ENCODE peak calls at places on chromosomes 6 and 20, in four cellular contexts. K is adrenal gland, N is A549, D is esophagus squamous epithelium. X is an unnamed sample.

GRCh38 chr6:15607603-15608002 is 55.2 kb downstream of the DTNBP1 start:
- DNase-seq in K (no peak), D (no peak), N (no peak), X (no peak)

GRCh38 chr6:4224082-4224978 is 89.0 kb upstream of the ECI2 start:
- DNase-seq in D (no peak), N (no peak), K (peak; percentile 67), X (no peak)

GRCh38 chr20:62802026-62802712 is 2.5 kb upstream of the OGFR start:
- DNase-seq in D (no peak), K (no peak), N (no peak), X (no peak)

GRCh38 chr6:15160812-15161211 is 85.1 kb upstream of the JARID2 start:
- DNase-seq in K (no peak), N (no peak), D (no peak), X (no peak)

GRCh38 chr20:62183426-62184142 is 756 bp downstream of the MTG2 start:
- DNase-seq in N (peak; percentile 25), D (no peak), K (no peak), X (no peak)

GRCh38 chr6:158408552-158409130 is 96.4 kb downstream of the TULP4 start:
- DNase-seq in N (no peak), D (no peak), K (peak; percentile 69), X (no peak)

GRCh38 chr20:5720696-5721095 is 29.5 kb upstream of the SHLD1 start:
- DNase-seq in N (no peak), K (no peak), D (no peak), X (no peak)

GRCh38 chr6:19180348-19181073 is 656.7 kb upstream of the ID4 start:
- DNase-seq in N (no peak), D (no peak), K (peak; percentile 49), X (no peak)

GRCh38 chr20:47318596-47319516 is 37.6 kb downstream of the ZMYND8 start:
- DNase-seq in N (peak; percentile 49), K (peak; percentile 96), D (no peak), X (no peak)

GRCh38 chr6:46894429-46894828 is 27.3 kb downstream of the ADGRF5 start:
- DNase-seq in K (no peak), D (no peak), N (no peak), X (no peak)

GRCh38 chr20:32564921-32565734 is 20.0 kb downstream of the NOL4L start:
- DNase-seq in D (no peak), N (no peak), K (peak; percentile 86), X (no peak)

GRCh38 chr6:157961116-157961515 is 20.5 kb upstream of the SYNJ2 start:
- DNase-seq in D (no peak), K (no peak), N (no peak), X (no peak)

GRCh38 chr20:32368930-32369329 is 10.8 kb downstream of the ASXL1 start:
- DNase-seq in N (no peak), D (no peak), K (no peak), X (no peak)

GRCh38 chr6:38079107-38079506 is 259.6 kb downstream of the ZFAND3 start:
- DNase-seq in D (no peak), K (no peak), N (no peak), X (no peak)

GRCh38 chr6:129046526-129046925 is 163.6 kb downstream of the LAMA2 start:
- DNase-seq in N (no peak), D (no peak), K (no peak), X (no peak)

GRCh38 chr6:3386374-3386857 is 70.4 kb downstream of the SLC22A23 start:
- DNase-seq in K (no peak), D (no peak), N (no peak), X (no peak)

GRCh38 chr6:26103141-26103769 is 16.0 kb downstream of the HFE start:
- DNase-seq in N (peak; percentile 16), D (no peak), K (no peak), X (no peak)

GRCh38 chr20:63219866-63220521 is 4.1 kb upstream of the YTHDF1 start:
- DNase-seq in N (no peak), K (no peak), D (no peak), X (no peak)

GRCh38 chr6:39166189-39166917 is 51.4 kb upstream of the SAYSD1 start:
- DNase-seq in D (no peak), N (peak; percentile 61), K (peak; percentile 81), X (no peak)

GRCh38 chr20:44738779-44739477 is 6.7 kb upstream of the KCNK15 start:
- DNase-seq in D (peak; percentile 23), N (peak; percentile 95), K (peak; percentile 89), X (no peak)

GRCh38 chr6:79543886-79544285 is 6.7 kb upstream of the LCA5 start:
- DNase-seq in N (no peak), D (no peak), K (no peak), X (no peak)

GRCh38 chr20:36925234-36925633 is 26.3 kb downstream of the SAMHD1 start:
- DNase-seq in K (no peak), N (no peak), D (no peak), X (no peak)

GRCh38 chr20:10131612-10132345 is 86.9 kb upstream of the SNAP25 start:
- DNase-seq in D (no peak), N (peak; percentile 37), K (peak; percentile 90), X (no peak)

GRCh38 chr20:17505664-17506517 is 25.3 kb downstream of the BFSP1 start:
- DNase-seq in N (no peak), K (no peak), D (no peak), X (peak; percentile 78)

GRCh38 chr6:47780510-47781356 is 1.1 kb upstream of the OPN5 start:
- DNase-seq in N (peak; percentile 33), K (peak; percentile 64), D (no peak), X (no peak)

GRCh38 chr20:2753456-2754040 is 46.9 kb downstream of the CPXM1 start:
- DNase-seq in K (no peak), D (no peak), N (no peak), X (no peak)

GRCh38 chr20:21796059-21796458 is 90.6 kb downstream of the PAX1 start:
- DNase-seq in N (no peak), K (no peak), D (no peak), X (no peak)

GRCh38 chr6:165883851-165884640 is 221.0 kb upstream of the PDE10A start:
- DNase-seq in D (no peak), N (no peak), K (no peak), X (no peak)

GRCh38 chr6:122653094-122653493 is 42.9 kb downstream of the PKIB start:
- DNase-seq in K (no peak), N (no peak), D (no peak), X (peak; percentile 69)

GRCh38 chr6:98044791-98045190 is 761.8 kb upstream of the MMS22L start:
- DNase-seq in K (no peak), N (no peak), D (no peak), X (no peak)

GRCh38 chr20:51533291-51534172 is 9.0 kb downstream of the NFATC2 start:
- DNase-seq in K (no peak), D (no peak), N (no peak), X (peak; percentile 31)

GRCh38 chr6:5582758-5583157 is 321.4 kb downstream of the FARS2 start:
- DNase-seq in N (no peak), K (no peak), D (no peak), X (no peak)

GRCh38 chr6:45021652-45022051 is 306.5 kb upstream of the RUNX2 start:
- DNase-seq in K (no peak), N (no peak), D (no peak), X (no peak)

GRCh38 chr6:88428068-88428467 is 261.9 kb upstream of the CNR1 start:
- DNase-seq in N (no peak), D (no peak), K (no peak), X (no peak)

GRCh38 chr6:100504786-100505737 is 40.3 kb upstream of the SIM1 start:
- DNase-seq in N (no peak), K (no peak), D (no peak), X (no peak)

GRCh38 chr20:13468166-13468565 is 170.6 kb downstream of the TASP1 start:
- DNase-seq in K (no peak), N (no peak), D (no peak), X (no peak)

GRCh38 chr20:34560141-34560523 is 1.6 kb downstream of the MAP1LC3A start:
- DNase-seq in N (no peak), K (no peak), D (no peak), X (no peak)
- H3K27ac ChIP-seq in N (no peak overlapping the region), K (peak overlapping the region; percentile 90), D (no peak overlapping the region), X (no peak overlapping the region)

DNA sequence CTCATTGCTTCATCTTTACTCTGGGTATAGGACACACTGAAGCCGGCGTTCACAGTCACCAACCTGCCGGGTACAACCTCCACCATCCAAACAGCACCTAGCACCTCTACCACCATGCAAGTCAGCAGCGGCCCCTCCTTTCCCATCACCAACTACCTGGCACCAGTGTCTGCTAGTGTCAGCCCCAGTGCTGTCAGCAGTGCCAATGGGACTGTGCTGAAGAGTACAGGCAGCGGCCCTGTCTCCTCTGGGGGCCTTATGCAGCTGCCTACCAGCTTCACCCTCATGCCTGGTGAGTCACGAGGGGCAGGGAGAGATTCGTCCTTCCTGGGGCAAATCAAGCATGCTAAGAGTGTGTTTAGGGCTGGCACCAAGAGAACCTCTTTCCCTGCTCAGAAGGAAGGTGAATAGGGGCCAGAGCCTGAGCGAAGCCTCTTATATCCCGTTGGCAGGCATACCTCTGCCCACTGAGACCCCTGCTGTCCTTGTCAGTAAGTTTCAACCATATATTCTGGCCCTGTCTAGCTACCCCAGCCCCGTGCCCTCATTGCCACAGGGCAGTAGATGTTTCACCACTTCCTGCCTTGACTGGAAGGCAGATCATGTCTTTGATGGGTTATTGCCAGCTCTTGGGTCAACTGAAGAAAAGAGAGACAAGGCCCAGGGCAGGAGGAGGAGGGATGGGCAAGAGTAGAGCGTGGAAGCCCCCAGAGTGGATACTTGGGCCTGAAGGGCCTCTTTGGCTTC is 4.8 kb downstream of the SRF start:
- DNase-seq in K (no peak), N (no peak), D (no peak), X (no peak)
- H3K27ac ChIP-seq in K (peak overlapping the region; percentile 94), N (peak overlapping the region; percentile 55), D (peak overlapping the region; percentile 99), X (no peak overlapping the region)

GRCh38 chr20:309306-309840 is 12.0 kb downstream of the ZCCHC3 start:
- DNase-seq in D (no peak), K (no peak), N (no peak), X (no peak)
- H3K27ac ChIP-seq in D (peak overlapping the region; percentile 39), K (peak overlapping the region; percentile 93), N (no peak overlapping the region), X (peak overlapping the region; percentile 67)

DNA sequence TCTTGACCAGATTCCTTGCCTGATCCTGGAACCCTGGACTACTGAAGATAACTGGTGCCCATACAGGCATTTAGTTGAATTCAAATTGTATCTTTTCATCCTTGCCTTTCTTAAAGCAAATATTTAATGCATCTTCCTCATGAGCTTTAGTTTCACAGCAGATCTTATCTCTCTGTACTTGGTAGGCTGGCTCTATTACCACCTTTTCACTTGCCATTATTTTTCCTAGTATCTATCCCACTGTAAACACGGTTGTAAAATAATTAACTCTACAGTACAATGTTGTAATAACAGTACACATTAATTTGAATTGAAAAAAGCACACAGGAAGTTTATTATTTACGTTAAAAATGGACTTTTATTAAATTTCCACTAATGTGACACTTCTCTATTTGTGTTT is 1286.9 kb downstream of the GRIK2 start:
- DNase-seq in N (no peak), D (no peak), K (no peak), X (no peak)
- H3K27ac ChIP-seq in N (no peak overlapping the region), D (no peak overlapping the region), K (no peak overlapping the region), X (no peak overlapping the region)

GRCh38 chr6:84779380-84779779 is 15.0 kb upstream of the TBX18 start:
- DNase-seq in K (no peak), D (no peak), N (no peak), X (no peak)
- H3K27ac ChIP-seq in K (no peak overlapping the region), D (no peak overlapping the region), N (no peak overlapping the region), X (no peak overlapping the region)

GRCh38 chr6:108837236-108837971 is 10.8 kb upstream of the ARMC2 start:
- DNase-seq in K (no peak), N (no peak), D (no peak), X (no peak)
- H3K27ac ChIP-seq in K (no peak overlapping the region), N (no peak overlapping the region), D (no peak overlapping the region), X (no peak overlapping the region)

GRCh38 chr20:38895098-38895949 is 30.9 kb upstream of the FAM83D start:
- DNase-seq in K (no peak), D (no peak), N (no peak), X (no peak)
- H3K27ac ChIP-seq in K (no peak overlapping the region), D (no peak overlapping the region), N (no peak overlapping the region), X (no peak overlapping the region)